ENCODE peak calls at places on chromosomes 4 and X, in five cellular contexts. P, F, X, A and V are unnamed samples.

GRCh38 chr4:121061215-121061614 is 11.1 kb downstream of the NDNF start:
- DNase-seq in A (no peak), P (no peak), X (no peak), F (no peak), V (no peak)

GRCh38 chr4:123037809-123038208 is 115.4 kb upstream of the NUDT6 start:
- DNase-seq in F (no peak), A (no peak), P (no peak), X (no peak), V (no peak)

GRCh38 chr4:139934786-139935330 is 219.1 kb downstream of the MAML3 start:
- DNase-seq in P (no peak), X (no peak), F (no peak), A (no peak), V (no peak)

GRCh38 chrX:40158036-40158706 is 60.4 kb upstream of the BCOR start:
- DNase-seq in F (no peak), A (no peak), X (peak), P (peak), V (no peak)

GRCh38 chr4:147094228-147094627 is 148.6 kb upstream of the TTC29 start:
- DNase-seq in P (no peak), F (no peak), A (no peak), X (no peak), V (no peak)

GRCh38 chr4:180060159-180060889 is 2182.9 kb upstream of the TENM3 start:
- DNase-seq in X (no peak), F (no peak), P (no peak), A (no peak), V (no peak)

GRCh38 chr4:47915378-47915777 is 995 bp upstream of the NFXL1 start:
- DNase-seq in P (no peak), A (no peak), X (no peak), F (no peak), V (peak)

GRCh38 chr4:33107813-33108212 is 2387.6 kb downstream of the PCDH7 start:
- DNase-seq in X (no peak), F (no peak), A (no peak), P (no peak), V (no peak)

GRCh38 chr4:165766976-165767375 is 106.1 kb upstream of the TLL1 start:
- DNase-seq in F (no peak), P (no peak), X (no peak), A (no peak), V (no peak)

GRCh38 chr4:87375719-87376291 is 15.2 kb downstream of the HSD17B11 start:
- DNase-seq in A (no peak), P (no peak), F (no peak), X (peak), V (peak)